ENCODE peak calls at places on chromosomes 5 and 9, in four cellular contexts. P is WTC11, S is HepG2, Z is K562. I is an unnamed sample.

GRCh38 chr5:156295434-156295833 is 31.5 kb upstream of the SGCD start:
- DNase-seq in P (no peak), S (no peak), Z (no peak), I (no peak)

GRCh38 chr5:126917918-126918623 is 112.3 kb downstream of the MARCHF3 start:
- DNase-seq in P (peak; percentile 53), S (no peak), Z (peak; percentile 20), I (peak; percentile 27)

GRCh38 chr5:171872666-171873065 is 87.0 kb downstream of the SMIM23 start:
- DNase-seq in P (no peak), S (no peak), Z (no peak), I (no peak)

GRCh38 chr9:35993976-35994720 is 36.2 kb upstream of the OR2S2 start:
- DNase-seq in P (no peak), S (no peak), Z (no peak), I (no peak)

GRCh38 chr5:61678966-61679365 is 346.9 kb downstream of the ZSWIM6 start:
- DNase-seq in P (peak; percentile 49), S (no peak), Z (no peak), I (peak; percentile 30)

GRCh38 chr5:102866315-102866693 is 111.2 kb downstream of the PAM start:
- DNase-seq in P (no peak), S (no peak), Z (no peak), I (no peak)

GRCh38 chr5:95727764-95728191 is 3.4 kb upstream of the RHOBTB3 start:
- DNase-seq in P (no peak), S (peak; percentile 18), Z (peak; percentile 61), I (no peak)

GRCh38 chr5:166726406-166726805 is 1565.0 kb upstream of the WWC1 start:
- DNase-seq in P (no peak), S (no peak), Z (no peak), I (no peak)

GRCh38 chr9:1261879-1262278 is 211.7 kb downstream of the DMRT2 start:
- DNase-seq in P (no peak), S (no peak), Z (no peak), I (no peak)

GRCh38 chr9:71363286-71363961 is 242.0 kb upstream of the TRPM3 start:
- DNase-seq in P (no peak), S (no peak), Z (no peak), I (no peak)

GRCh38 chr5:15001512-15001911 is 129.9 kb upstream of the ANKH start:
- DNase-seq in P (no peak), S (no peak), Z (no peak), I (no peak)

GRCh38 chr9:111937781-111938426 is 41.3 kb downstream of the UGCG start:
- DNase-seq in P (no peak), S (no peak), Z (peak; percentile 14), I (no peak)

GRCh38 chr5:92769986-92770385 is 811.0 kb downstream of the NR2F1-AS1 start:
- DNase-seq in P (no peak), S (no peak), Z (no peak), I (no peak)

GRCh38 chr9:35907732-35908483 is 1.4 kb upstream of the SPAAR start:
- DNase-seq in P (no peak), S (peak; percentile 62), Z (no peak), I (no peak)

GRCh38 chr5:135315394-135315793 is 83.6 kb downstream of the MACROH2A1 start:
- DNase-seq in P (no peak), S (no peak), Z (peak; percentile 27), I (no peak)

GRCh38 chr5:159873680-159874079 is 42.6 kb upstream of the ADRA1B start:
- DNase-seq in P (no peak), S (no peak), Z (no peak), I (no peak)

GRCh38 chr9:105865315-105865714 is 171.0 kb downstream of the TMEM38B start:
- DNase-seq in P (no peak), S (no peak), Z (no peak), I (no peak)

GRCh38 chr9:93008457-93008856 is 50.0 kb upstream of the SUSD3 start:
- DNase-seq in P (no peak), S (no peak), Z (no peak), I (no peak)

GRCh38 chr9:138100711-138101349 is 223.2 kb downstream of the CACNA1B start:
- DNase-seq in P (peak; percentile 53), S (no peak), Z (peak; percentile 36), I (peak; percentile 43)

GRCh38 chr9:108108802-108109448 is 619.4 kb upstream of the KLF4 start:
- DNase-seq in P (no peak), S (peak; percentile 52), Z (peak; percentile 77), I (no peak)

GRCh38 chr5:166803058-166803457 is 1488.4 kb upstream of the WWC1 start:
- DNase-seq in P (no peak), S (no peak), Z (no peak), I (no peak)

GRCh38 chr5:131792900-131793299 is 3.9 kb downstream of the FNIP1 start:
- DNase-seq in P (no peak), S (no peak), Z (no peak), I (no peak)

DNA sequence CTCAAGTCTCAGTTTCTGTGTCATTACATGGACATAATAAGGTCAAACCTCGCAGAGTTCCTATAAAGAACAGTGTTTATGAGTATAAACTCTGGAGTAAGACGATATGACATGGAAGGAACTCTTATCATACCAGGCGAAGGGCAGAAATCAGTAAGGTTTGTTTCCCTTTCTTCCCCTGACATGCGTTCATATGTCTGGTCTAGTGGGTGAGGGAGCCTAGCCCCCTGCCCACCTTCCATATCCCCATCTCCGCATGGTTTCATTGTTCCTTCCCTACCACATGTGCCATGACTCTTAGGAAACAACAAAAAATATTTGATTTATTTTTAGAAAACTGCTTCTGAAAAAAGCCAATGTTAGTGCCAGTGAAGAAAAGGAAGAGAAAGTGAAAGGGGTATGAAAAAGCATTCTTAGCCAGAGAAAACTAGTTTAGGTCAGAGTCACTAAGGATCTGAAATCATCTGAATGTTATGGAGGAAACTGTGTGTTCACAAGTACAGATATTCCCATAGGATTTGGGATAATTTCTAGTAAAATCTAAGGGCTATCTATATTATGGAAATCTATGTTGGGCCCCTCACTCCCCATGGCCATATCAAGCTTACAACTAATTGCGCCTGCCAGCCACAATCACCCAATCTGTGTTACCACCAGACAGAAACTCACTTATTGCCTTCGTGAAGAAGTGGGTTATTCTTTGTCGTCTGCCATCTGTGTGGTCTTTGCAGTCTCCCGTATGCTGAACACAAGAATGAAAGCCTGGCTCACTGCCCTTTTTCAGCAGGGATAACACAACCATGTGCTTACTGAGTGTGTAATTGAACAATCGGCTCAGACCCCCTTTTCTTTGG is 19.9 kb upstream of the HMHB1 start:
- DNase-seq in P (no peak), S (no peak), Z (no peak), I (no peak)
- TF ChIP-seq ELF4 in P (no peak), S (no peak), Z (no peak), I (no peak)

DNA sequence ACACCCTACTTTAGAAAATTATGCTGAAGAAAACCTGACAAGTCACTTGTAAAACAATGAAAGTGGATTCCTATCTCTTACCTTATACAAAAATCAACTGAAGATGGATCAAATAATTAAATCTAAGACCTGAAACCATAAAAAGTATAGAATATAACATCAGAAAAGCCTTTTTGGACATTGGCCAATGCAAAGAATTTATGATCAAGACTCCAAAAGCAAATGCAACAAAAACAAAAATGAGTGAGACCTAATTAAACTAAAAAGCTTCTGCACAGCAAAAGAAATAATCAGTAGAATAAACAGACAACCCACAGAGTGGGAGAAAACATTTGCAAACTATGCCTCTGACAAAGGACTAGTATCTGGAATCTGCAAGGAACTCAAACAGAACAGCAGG is 303.0 kb upstream of the CDH9 start:
- DNase-seq in P (no peak), S (no peak), Z (no peak), I (no peak)
- TF ChIP-seq SP1 in P (no peak), S (no peak), Z (no peak), I (no peak)

GRCh38 chr9:130040901-130041647 is 1.9 kb downstream of the FNBP1 start:
- DNase-seq in P (no peak), S (no peak), Z (no peak), I (no peak)

GRCh38 chr9:130042406-130042930 is 521 bp downstream of the FNBP1 start:
- DNase-seq in P (peak; percentile 56), S (no peak), Z (no peak), I (peak; percentile 37)

GRCh38 chr9:130043654-130044623 is 950 bp upstream of the FNBP1 start:
- DNase-seq in P (peak; percentile 32), S (peak; percentile 83), Z (peak; percentile 77), I (no peak)

GRCh38 chr9:130042931-130043653 is at the start of gene FNBP1:
- DNase-seq in P (peak; percentile 78), S (peak; percentile 56), Z (peak; percentile 73), I (peak; percentile 90)

DNA sequence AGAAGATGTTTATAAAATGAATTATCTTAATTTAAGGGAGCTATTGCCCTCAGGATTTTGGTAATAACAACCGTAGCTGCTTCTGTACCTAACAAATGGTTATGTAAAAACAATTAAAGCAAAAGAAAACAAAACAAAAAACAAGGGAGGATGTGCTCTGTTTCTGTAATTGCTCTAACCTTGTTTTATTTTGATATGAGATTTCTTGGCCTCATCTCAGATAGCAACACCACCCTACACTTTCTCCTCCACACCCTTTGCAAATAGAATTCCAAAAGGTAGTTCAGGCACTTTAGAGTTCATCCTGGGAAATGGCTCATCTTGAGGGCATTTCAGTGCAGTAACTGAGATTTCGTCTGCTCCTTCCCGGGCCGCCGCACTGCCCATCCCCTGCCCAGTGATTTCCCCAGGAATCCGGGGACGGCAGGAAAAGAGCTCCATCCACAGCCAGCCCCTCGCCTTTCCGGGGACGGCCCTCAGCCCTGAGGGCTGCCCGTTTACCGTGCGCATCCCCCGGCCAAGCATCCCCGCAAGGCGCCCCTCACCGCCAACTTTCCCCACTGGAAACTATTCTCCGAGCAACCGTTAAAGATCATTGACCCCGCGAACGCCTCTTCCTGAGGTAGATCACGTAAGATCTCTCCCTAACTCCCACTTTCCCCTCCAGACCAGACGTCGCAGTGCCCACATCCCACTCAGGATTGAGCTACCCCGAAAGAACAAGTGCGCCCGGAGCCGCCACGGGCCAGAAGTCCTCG is 1.2 kb downstream of the FNBP1 start:
- DNase-seq in P (peak; percentile 37), S (no peak), Z (no peak), I (peak; percentile 22)
- TF ChIP-seq ELF4 in P (no peak), S (no peak), Z (no peak), I (no peak)

GRCh38 chr5:127999909-128000308 is 83.7 kb upstream of the SLC12A2 start:
- DNase-seq in P (no peak), S (no peak), Z (no peak), I (no peak)

GRCh38 chr5:127998950-127999349 is 84.6 kb upstream of the SLC12A2 start:
- DNase-seq in P (no peak), S (no peak), Z (no peak), I (no peak)

GRCh38 chr5:128007939-128008338 is 75.6 kb upstream of the SLC12A2 start:
- DNase-seq in P (no peak), S (no peak), Z (no peak), I (no peak)

GRCh38 chr5:127997131-127997775 is 86.3 kb upstream of the SLC12A2 start:
- DNase-seq in P (no peak), S (no peak), Z (no peak), I (no peak)

GRCh38 chr5:128002420-128002819 is 81.1 kb upstream of the SLC12A2 start:
- DNase-seq in P (no peak), S (no peak), Z (no peak), I (no peak)
- TF ChIP-seq SP1 in P (no peak), S (no peak), Z (no peak), I (no peak)

DNA sequence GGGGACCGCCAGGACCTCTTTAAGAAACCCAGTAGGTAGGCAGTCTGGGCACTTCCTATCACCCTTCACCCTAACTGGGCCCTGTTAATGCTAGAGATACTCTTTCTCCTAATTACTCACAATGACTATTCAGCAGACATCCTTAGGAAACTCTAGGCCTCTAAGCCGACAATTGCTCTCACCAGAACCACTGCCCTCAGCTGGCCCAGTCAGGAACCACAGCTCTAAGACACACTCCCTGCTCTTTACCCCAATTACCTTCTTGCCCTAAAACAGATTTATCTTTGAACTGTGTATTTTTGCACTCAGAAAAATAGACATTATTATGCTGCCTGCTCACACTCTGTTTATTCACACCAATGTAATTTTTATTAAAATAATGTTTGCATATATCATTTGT is 432.6 kb upstream of the SLC30A5 start:
- DNase-seq in P (peak; percentile 56), S (peak; percentile 3), Z (peak; percentile 36), I (peak; percentile 38)
- TF ChIP-seq ELF4 in P (no peak), S (no peak), Z (no peak), I (no peak)